ENCODE peak calls at places on chromosomes 3 and 15, in seven cellular contexts. One of them, this sample, is unnamed.

GRCh38 chr3:109188726-109189125 is 52.2 kb downstream of the C3orf85 start:
- DNase-seq in AG09309: no peak
- DNase-seq in AG04449: no peak
- DNase-seq in HFF-Myc: no peak
- DNase-seq in fibroblast of lung: no peak
- DNase-seq in hepatocyte: no peak
- DNase-seq in breast epithelium: no peak
- DNase-seq in this sample: no peak

GRCh38 chr3:150890320-150890719 is 14.9 kb downstream of the MINDY4B start:
- DNase-seq in AG09309: peak
- DNase-seq in AG04449: no peak
- DNase-seq in hepatocyte: no peak
- DNase-seq in breast epithelium: no peak
- DNase-seq in fibroblast of lung: no peak
- DNase-seq in HFF-Myc: no peak
- DNase-seq in this sample: no peak

GRCh38 chr3:126356373-126357298 is 572 bp downstream of the KLF15 start:
- DNase-seq in hepatocyte: peak
- DNase-seq in breast epithelium: no peak
- DNase-seq in AG04449: no peak
- DNase-seq in fibroblast of lung: no peak
- DNase-seq in HFF-Myc: no peak
- DNase-seq in AG09309: no peak
- DNase-seq in this sample: peak

GRCh38 chr15:97745481-97746071 is 214.9 kb upstream of the ARRDC4 start:
- DNase-seq in fibroblast of lung: no peak
- DNase-seq in AG04449: no peak
- DNase-seq in AG09309: no peak
- DNase-seq in HFF-Myc: peak
- DNase-seq in breast epithelium: no peak
- DNase-seq in hepatocyte: peak
- DNase-seq in this sample: no peak

GRCh38 chr3:146217324-146217723 is 33.6 kb downstream of the PLSCR4 start:
- DNase-seq in hepatocyte: no peak
- DNase-seq in breast epithelium: no peak
- DNase-seq in HFF-Myc: no peak
- DNase-seq in fibroblast of lung: peak
- DNase-seq in AG09309: no peak
- DNase-seq in AG04449: no peak
- DNase-seq in this sample: no peak

GRCh38 chr15:70193734-70194133 is 96.0 kb upstream of the TLE3 start:
- DNase-seq in AG04449: no peak
- DNase-seq in hepatocyte: no peak
- DNase-seq in AG09309: no peak
- DNase-seq in fibroblast of lung: no peak
- DNase-seq in breast epithelium: no peak
- DNase-seq in HFF-Myc: no peak
- DNase-seq in this sample: no peak

GRCh38 chr3:51282931-51283330 is 102.2 kb upstream of the MANF start:
- DNase-seq in AG04449: peak
- DNase-seq in HFF-Myc: no peak
- DNase-seq in AG09309: peak
- DNase-seq in breast epithelium: no peak
- DNase-seq in fibroblast of lung: peak
- DNase-seq in hepatocyte: no peak
- DNase-seq in this sample: no peak

GRCh38 chr3:63037116-63037515 is 161.9 kb upstream of the CADPS start:
- DNase-seq in AG04449: no peak
- DNase-seq in breast epithelium: no peak
- DNase-seq in AG09309: no peak
- DNase-seq in fibroblast of lung: no peak
- DNase-seq in HFF-Myc: no peak
- DNase-seq in hepatocyte: no peak
- DNase-seq in this sample: no peak

GRCh38 chr3:131535131-131535530 is 32.4 kb upstream of the MRPL3 start:
- DNase-seq in HFF-Myc: no peak
- DNase-seq in breast epithelium: no peak
- DNase-seq in AG09309: peak
- DNase-seq in fibroblast of lung: peak
- DNase-seq in AG04449: no peak
- DNase-seq in hepatocyte: no peak
- DNase-seq in this sample: no peak

GRCh38 chr15:64461577-64462162 is 1.3 kb downstream of the ZNF609 start:
- DNase-seq in AG09309: no peak
- DNase-seq in hepatocyte: peak
- DNase-seq in AG04449: no peak
- DNase-seq in breast epithelium: no peak
- DNase-seq in HFF-Myc: no peak
- DNase-seq in fibroblast of lung: peak
- DNase-seq in this sample: no peak

GRCh38 chr3:48756640-48757039 is 39.6 kb upstream of the IP6K2 start:
- DNase-seq in breast epithelium: no peak
- DNase-seq in fibroblast of lung: peak
- DNase-seq in AG09309: no peak
- DNase-seq in hepatocyte: peak
- DNase-seq in HFF-Myc: no peak
- DNase-seq in AG04449: no peak
- DNase-seq in this sample: no peak

GRCh38 chr3:14791343-14791945 is 27.3 kb upstream of the FGD5 start:
- DNase-seq in breast epithelium: no peak
- DNase-seq in fibroblast of lung: peak
- DNase-seq in HFF-Myc: no peak
- DNase-seq in hepatocyte: peak
- DNase-seq in AG09309: no peak
- DNase-seq in AG04449: no peak
- DNase-seq in this sample: peak

DNA sequence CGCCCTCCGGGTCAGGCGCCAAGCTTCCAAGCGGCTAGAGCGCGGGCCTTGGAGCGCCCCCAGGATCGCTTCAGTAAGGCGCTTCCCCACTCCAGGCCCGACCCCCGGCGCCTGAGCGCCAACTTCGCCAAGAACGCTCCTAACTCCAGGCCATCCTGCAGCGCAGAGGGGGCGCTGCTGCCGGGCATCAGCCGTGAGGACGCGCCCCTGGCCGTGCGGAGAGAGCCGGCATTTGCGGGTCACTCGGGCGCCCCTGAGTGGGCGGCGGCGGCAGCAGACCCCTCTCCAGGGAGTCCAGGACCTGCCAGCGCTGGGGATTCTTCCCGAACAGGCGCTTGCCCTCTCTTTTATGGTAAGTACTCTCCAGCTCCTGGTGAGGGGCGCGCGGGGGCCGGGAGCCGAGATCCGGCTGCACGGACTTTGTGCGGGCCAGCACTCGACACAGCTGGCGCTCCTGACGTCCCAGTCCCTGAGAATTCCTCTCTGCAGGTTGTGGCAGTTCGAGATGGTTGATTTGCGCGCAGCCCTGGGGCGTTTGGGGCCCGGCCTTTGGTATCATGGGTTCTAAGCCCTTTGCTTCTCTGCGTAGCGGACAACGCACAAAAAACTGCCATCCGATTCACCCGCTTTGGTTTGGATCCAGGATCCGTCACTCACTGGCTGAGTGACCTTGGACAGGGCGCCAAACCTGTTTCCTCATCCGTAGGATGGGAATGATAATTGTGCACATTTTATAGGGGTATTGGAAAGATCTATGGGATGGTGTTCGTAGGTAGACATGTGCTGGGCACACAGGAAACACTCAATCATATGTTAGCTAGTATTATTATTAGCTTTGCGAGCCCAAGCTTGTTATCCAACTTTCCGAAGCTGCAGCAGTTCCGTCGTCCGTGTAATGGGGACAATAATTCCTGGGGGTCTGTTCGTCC is 758 bp downstream of the SPSB4 start:
- DNase-seq in breast epithelium: no peak
- DNase-seq in HFF-Myc: no peak
- DNase-seq in hepatocyte: peak
- DNase-seq in fibroblast of lung: peak
- DNase-seq in AG04449: no peak
- DNase-seq in AG09309: no peak
- DNase-seq in this sample: peak
- H3K4me3 ChIP-seq in breast epithelium: peak
- H3K4me3 ChIP-seq in HFF-Myc: peak
- H3K4me3 ChIP-seq in hepatocyte: peak
- H3K4me3 ChIP-seq in fibroblast of lung: no peak
- H3K4me3 ChIP-seq in AG04449: peak
- H3K4me3 ChIP-seq in AG09309: no peak
- H3K4me3 ChIP-seq in this sample: peak

GRCh38 chr3:97872209-97873042 is 50.6 kb downstream of the CRYBG3 start:
- DNase-seq in fibroblast of lung: peak
- DNase-seq in hepatocyte: peak
- DNase-seq in breast epithelium: no peak
- DNase-seq in AG04449: peak
- DNase-seq in AG09309: peak
- DNase-seq in HFF-Myc: peak
- DNase-seq in this sample: no peak
- H3K4me3 ChIP-seq in fibroblast of lung: peak
- H3K4me3 ChIP-seq in hepatocyte: no peak
- H3K4me3 ChIP-seq in breast epithelium: no peak
- H3K4me3 ChIP-seq in AG04449: no peak
- H3K4me3 ChIP-seq in AG09309: no peak
- H3K4me3 ChIP-seq in HFF-Myc: no peak
- H3K4me3 ChIP-seq in this sample: no peak

GRCh38 chr3:123069021-123069381 is 2.2 kb downstream of the PDIA5 start:
- DNase-seq in HFF-Myc: no peak
- DNase-seq in hepatocyte: no peak
- DNase-seq in AG04449: no peak
- DNase-seq in fibroblast of lung: no peak
- DNase-seq in AG09309: no peak
- DNase-seq in breast epithelium: no peak
- DNase-seq in this sample: no peak
- H3K4me3 ChIP-seq in HFF-Myc: peak
- H3K4me3 ChIP-seq in hepatocyte: peak
- H3K4me3 ChIP-seq in AG04449: peak
- H3K4me3 ChIP-seq in fibroblast of lung: no peak
- H3K4me3 ChIP-seq in AG09309: no peak
- H3K4me3 ChIP-seq in breast epithelium: peak
- H3K4me3 ChIP-seq in this sample: no peak

GRCh38 chr3:135618123-135618522 is 347.4 kb upstream of the PPP2R3A start:
- DNase-seq in hepatocyte: no peak
- DNase-seq in AG09309: no peak
- DNase-seq in breast epithelium: peak
- DNase-seq in fibroblast of lung: no peak
- DNase-seq in HFF-Myc: no peak
- DNase-seq in AG04449: no peak
- DNase-seq in this sample: no peak
- H3K4me3 ChIP-seq in hepatocyte: no peak
- H3K4me3 ChIP-seq in AG09309: no peak
- H3K4me3 ChIP-seq in breast epithelium: no peak
- H3K4me3 ChIP-seq in fibroblast of lung: no peak
- H3K4me3 ChIP-seq in HFF-Myc: no peak
- H3K4me3 ChIP-seq in AG04449: no peak
- H3K4me3 ChIP-seq in this sample: no peak

GRCh38 chr3:66038726-66039589 is at the start of gene MAGI1:
- DNase-seq in AG09309: peak
- DNase-seq in hepatocyte: peak
- DNase-seq in HFF-Myc: peak
- DNase-seq in breast epithelium: peak
- DNase-seq in fibroblast of lung: peak
- DNase-seq in AG04449: no peak
- DNase-seq in this sample: peak
- H3K4me3 ChIP-seq in AG09309: peak
- H3K4me3 ChIP-seq in hepatocyte: peak
- H3K4me3 ChIP-seq in HFF-Myc: peak
- H3K4me3 ChIP-seq in breast epithelium: peak
- H3K4me3 ChIP-seq in fibroblast of lung: peak
- H3K4me3 ChIP-seq in AG04449: peak
- H3K4me3 ChIP-seq in this sample: peak

GRCh38 chr3:4994823-4995499 is 15.7 kb downstream of the BHLHE40 start:
- DNase-seq in breast epithelium: peak
- DNase-seq in HFF-Myc: no peak
- DNase-seq in hepatocyte: peak
- DNase-seq in AG09309: no peak
- DNase-seq in fibroblast of lung: peak
- DNase-seq in AG04449: no peak
- DNase-seq in this sample: peak
- H3K4me3 ChIP-seq in breast epithelium: no peak
- H3K4me3 ChIP-seq in HFF-Myc: no peak
- H3K4me3 ChIP-seq in hepatocyte: no peak
- H3K4me3 ChIP-seq in AG09309: no peak
- H3K4me3 ChIP-seq in fibroblast of lung: no peak
- H3K4me3 ChIP-seq in AG04449: no peak
- H3K4me3 ChIP-seq in this sample: no peak

GRCh38 chr3:155079795-155080546 is at the start of gene MME:
- DNase-seq in AG04449: no peak
- DNase-seq in breast epithelium: peak
- DNase-seq in HFF-Myc: peak
- DNase-seq in AG09309: peak
- DNase-seq in hepatocyte: peak
- DNase-seq in fibroblast of lung: peak
- DNase-seq in this sample: peak

GRCh38 chr3:155080692-155081091 is 573 bp downstream of the MME start:
- DNase-seq in AG04449: no peak
- DNase-seq in breast epithelium: no peak
- DNase-seq in AG09309: no peak
- DNase-seq in fibroblast of lung: no peak
- DNase-seq in HFF-Myc: no peak
- DNase-seq in hepatocyte: no peak
- DNase-seq in this sample: no peak

GRCh38 chr3:155076888-155077287 is 3.2 kb upstream of the MME start:
- DNase-seq in AG04449: no peak
- DNase-seq in HFF-Myc: no peak
- DNase-seq in breast epithelium: no peak
- DNase-seq in AG09309: no peak
- DNase-seq in hepatocyte: no peak
- DNase-seq in fibroblast of lung: no peak
- DNase-seq in this sample: no peak

GRCh38 chr3:155075200-155075599 is 4.9 kb upstream of the MME start:
- DNase-seq in AG09309: no peak
- DNase-seq in HFF-Myc: no peak
- DNase-seq in hepatocyte: no peak
- DNase-seq in breast epithelium: no peak
- DNase-seq in fibroblast of lung: no peak
- DNase-seq in AG04449: no peak
- DNase-seq in this sample: no peak

GRCh38 chr3:155078959-155079794 is 942 bp upstream of the MME start:
- DNase-seq in HFF-Myc: peak
- DNase-seq in AG04449: no peak
- DNase-seq in hepatocyte: peak
- DNase-seq in fibroblast of lung: no peak
- DNase-seq in AG09309: no peak
- DNase-seq in breast epithelium: peak
- DNase-seq in this sample: no peak
- H3K4me3 ChIP-seq in HFF-Myc: peak
- H3K4me3 ChIP-seq in AG04449: peak
- H3K4me3 ChIP-seq in hepatocyte: peak
- H3K4me3 ChIP-seq in fibroblast of lung: peak
- H3K4me3 ChIP-seq in AG09309: peak
- H3K4me3 ChIP-seq in breast epithelium: peak
- H3K4me3 ChIP-seq in this sample: peak